ENCODE peak calls at places on chromosomes 13 and 19, in ten cellular contexts. B, J, M, Q, D, I, U, Y, S and W are unnamed samples.

GRCh38 chr13:100300213-100300612 is 211.3 kb downstream of the PCCA start:
- DNase-seq in M (no peak), Y (no peak), S (no peak), D (no peak), U (no peak), Q (no peak), I (no peak), B (no peak), J (no peak), W (no peak)

GRCh38 chr13:33348366-33348765 is 62.8 kb upstream of the STARD13 start:
- DNase-seq in B (no peak), Q (peak; percentile 79), U (no peak), J (no peak), D (no peak), Y (peak; percentile 71), M (no peak), S (no peak), I (no peak), W (no peak)

GRCh38 chr13:105139380-105140285 is 1395.8 kb downstream of the EFNB2 start:
- DNase-seq in S (peak; percentile 34), B (peak; percentile 74), M (no peak), Y (no peak), Q (peak; percentile 76), J (peak; percentile 1), D (peak; percentile 33), U (peak; percentile 6), I (peak; percentile 12), W (peak; percentile 36)

GRCh38 chr13:85386424-85386823 is 412.8 kb downstream of the SLITRK6 start:
- DNase-seq in J (no peak), U (no peak), I (no peak), D (no peak), Y (no peak), S (no peak), Q (no peak), M (no peak), B (no peak), W (peak; percentile 7)

GRCh38 chr19:47663911-47664771 is 49.1 kb upstream of the EHD2 start:
- DNase-seq in B (no peak), Q (peak; percentile 100), D (peak; percentile 69), Y (peak; percentile 94), U (no peak), I (no peak), M (no peak), S (peak; percentile 73), J (peak; percentile 52), W (no peak)

GRCh38 chr13:114059428-114059827 is 73.0 kb downstream of the RASA3 start:
- DNase-seq in J (no peak), I (no peak), U (no peak), Y (no peak), S (no peak), B (no peak), M (no peak), D (no peak), Q (no peak), W (no peak)

GRCh38 chr13:78060966-78061365 is 142.3 kb upstream of the EDNRB start:
- DNase-seq in I (no peak), M (no peak), D (no peak), U (no peak), S (no peak), Q (no peak), B (no peak), J (peak; percentile 8), Y (no peak), W (no peak)

GRCh38 chr19:13098291-13099072 is 4.2 kb downstream of the LYL1 start:
- DNase-seq in I (no peak), B (peak; percentile 24), D (no peak), J (no peak), U (no peak), Y (no peak), M (no peak), Q (peak; percentile 58), S (no peak), W (no peak)

GRCh38 chr13:66530686-66531085 is 699.5 kb downstream of the PCDH9 start:
- DNase-seq in S (no peak), J (no peak), Q (no peak), Y (no peak), M (no peak), D (no peak), U (no peak), B (no peak), I (no peak), W (no peak)

GRCh38 chr19:41428481-41428859 is 1.3 kb upstream of the B3GNT8 start:
- DNase-seq in Q (no peak), B (no peak), D (no peak), Y (no peak), S (no peak), U (no peak), I (no peak), J (no peak), M (no peak), W (no peak)

GRCh38 chr19:41967056-41967783 is 8.1 kb upstream of the RABAC1 start:
- DNase-seq in M (no peak), U (no peak), I (no peak), S (no peak), Y (no peak), D (no peak), B (no peak), Q (no peak), J (no peak), W (no peak)

GRCh38 chr13:72290962-72291681 is 424.1 kb upstream of the DACH1 start:
- DNase-seq in I (no peak), S (no peak), U (no peak), Q (peak; percentile 30), M (peak; percentile 15), J (no peak), Y (peak; percentile 16), D (no peak), B (no peak), W (no peak)

GRCh38 chr13:32791545-32792172 is 205.4 kb downstream of the PDS5B start:
- DNase-seq in Y (no peak), M (no peak), Q (no peak), I (no peak), D (no peak), U (no peak), J (no peak), B (peak; percentile 61), S (no peak), W (no peak)

GRCh38 chr19:5823579-5824281 is 15.8 kb downstream of the FUT6 start:
- DNase-seq in Q (no peak), U (no peak), I (peak; percentile 68), J (no peak), Y (no peak), D (peak; percentile 54), S (peak; percentile 75), M (no peak), B (no peak), W (no peak)

GRCh38 chr13:30739646-30740642 is 4.6 kb downstream of the ALOX5AP start:
- DNase-seq in B (peak; percentile 80), U (peak; percentile 24), J (no peak), M (no peak), Q (peak; percentile 90), Y (no peak), S (peak; percentile 14), D (no peak), I (no peak), W (no peak)

GRCh38 chr13:37681295-37682032 is 82.9 kb upstream of the POSTN start:
- DNase-seq in B (no peak), J (no peak), M (no peak), Q (peak; percentile 97), U (no peak), I (no peak), Y (peak; percentile 79), D (no peak), S (no peak), W (no peak)

GRCh38 chr19:28397311-28397710 is 815.6 kb downstream of the UQCRFS1 start:
- DNase-seq in B (no peak), M (no peak), Q (no peak), U (no peak), S (no peak), I (no peak), Y (peak; percentile 41), D (no peak), J (no peak), W (no peak)

GRCh38 chr13:111317042-111317550 is 3.3 kb upstream of the TEX29 start:
- DNase-seq in Y (no peak), D (no peak), J (no peak), B (no peak), I (no peak), S (no peak), Q (no peak), M (no peak), U (no peak), W (no peak)

GRCh38 chr13:45500492-45501174 is 35.9 kb downstream of the COG3 start:
- DNase-seq in J (no peak), D (no peak), I (no peak), B (no peak), Q (peak; percentile 94), Y (peak; percentile 69), S (no peak), U (no peak), M (no peak), W (no peak)

GRCh38 chr19:16327911-16328823 is 3.5 kb downstream of the KLF2 start:
- DNase-seq in M (no peak), S (no peak), D (peak; percentile 75), I (no peak), Y (no peak), Q (peak; percentile 96), B (peak; percentile 87), U (no peak), J (no peak), W (no peak)

GRCh38 chr19:38792250-38793111 is 3.5 kb downstream of the LGALS7B start:
- DNase-seq in U (peak; percentile 4), D (peak; percentile 64), B (peak; percentile 50), S (no peak), M (peak; percentile 54), J (no peak), Y (no peak), Q (peak; percentile 14), I (no peak), W (no peak)

GRCh38 chr19:52492201-52492960 is 35.1 kb upstream of the ZNF808 start:
- DNase-seq in I (no peak), Y (no peak), B (peak; percentile 6), J (no peak), U (no peak), S (no peak), Q (no peak), M (peak; percentile 89), D (no peak), W (no peak)

GRCh38 chr13:111281751-111282311 is 38.6 kb upstream of the TEX29 start:
- DNase-seq in M (no peak), B (no peak), S (no peak), Y (peak; percentile 30), U (no peak), Q (peak; percentile 83), J (no peak), I (no peak), D (no peak), W (no peak)

GRCh38 chr19:55930996-55931515 is 1.1 kb downstream of the NLRP13 start:
- DNase-seq in I (no peak), B (no peak), M (no peak), D (no peak), U (no peak), Y (no peak), Q (no peak), S (no peak), J (no peak), W (no peak)